ENCODE peak calls at places on chromosomes 12 and 14, in four cellular contexts. F is GM12878, O is HepG2, B is H1. G is an unnamed sample.
A peak's percentile ranks its signal among the peaks of the same experiment; 100 is the strongest.

GRCh38 chr12:47844264-47845020 is 24.7 kb upstream of the HDAC7 start:
- DNase-seq in F (no peak), O (no peak), B (no peak), G (no peak)

GRCh38 chr12:107251288-107251687 is 157.9 kb upstream of the CRY1 start:
- DNase-seq in F (no peak), O (no peak), B (no peak), G (no peak)

GRCh38 chr12:94152292-94153083 is 4.1 kb downstream of the PLXNC1 start:
- DNase-seq in F (no peak), O (peak; percentile 61), B (no peak), G (no peak)

GRCh38 chr12:89064151-89064550 is 288.1 kb downstream of the DUSP6 start:
- DNase-seq in F (no peak), O (no peak), B (no peak), G (no peak)

GRCh38 chr14:99829450-99829849 is 36.2 kb downstream of the EML1 start:
- DNase-seq in F (no peak), O (no peak), B (no peak), G (no peak)

GRCh38 chr12:89319606-89320005 is 32.7 kb downstream of the DUSP6 start:
- DNase-seq in F (no peak), O (no peak), B (no peak), G (no peak)

GRCh38 chr14:51095854-51096823 is 1.2 kb upstream of the TRIM9 start:
- DNase-seq in F (no peak), O (no peak), B (no peak), G (no peak)

GRCh38 chr12:91105807-91106206 is 5.5 kb downstream of the LUM start:
- DNase-seq in F (no peak), O (no peak), B (no peak), G (no peak)

GRCh38 chr14:74577247-74577947 is 34.6 kb downstream of the LTBP2 start:
- DNase-seq in F (no peak), O (no peak), B (no peak), G (no peak)

GRCh38 chr12:107007421-107007820 is 20.5 kb upstream of the MTERF2 start:
- DNase-seq in F (no peak), O (no peak), B (no peak), G (no peak)

GRCh38 chr14:88189040-88189839 is 133.8 kb downstream of the KCNK10 start:
- DNase-seq in F (peak; percentile 25), O (peak; percentile 81), B (no peak), G (peak; percentile 81)
- H3K4me3 ChIP-seq in F (no peak overlapping the region), O (peak overlapping the region; percentile 61), B (peak overlapping the region; percentile 41), G (no peak overlapping the region)

GRCh38 chr12:53975019-53975815 is 463 bp upstream of the HOTAIR start:
- DNase-seq in F (no peak), O (no peak), B (no peak), G (no peak)

GRCh38 chr12:53976823-53977595 is 2.3 kb upstream of the HOTAIR start:
- DNase-seq in F (no peak), O (no peak), B (no peak), G (no peak)

GRCh38 chr12:53977596-53978464 is 3.1 kb upstream of the HOTAIR start:
- DNase-seq in F (no peak), O (no peak), B (no peak), G (no peak)

GRCh38 chr12:53975816-53976152 is 1.0 kb upstream of the HOTAIR start:
- DNase-seq in F (no peak), O (no peak), B (no peak), G (no peak)

GRCh38 chr12:53976172-53976822 is 1.5 kb upstream of the HOTAIR start:
- DNase-seq in F (no peak), O (no peak), B (no peak), G (no peak)
- H3K27me3 ChIP-seq in F (peaks cover 34% of the 10 kb centered on the region), O (peaks cover 6% of the 10 kb centered on the region), B (peaks cover 99% of the 10 kb centered on the region), G (peaks cover 100% of the 10 kb centered on the region)

GRCh38 chr12:46494424-46494823 is 121.9 kb upstream of the SLC38A2 start:
- DNase-seq in F (no peak), O (peak; percentile 88), B (peak; percentile 25), G (peak; percentile 56)
- TF ChIP-seq SUZ12 in F (no peak), O (no peak), B (no peak), G (no peak)

GRCh38 chr14:94594441-94594840 is 13.2 kb downstream of the SERPINA5 start:
- DNase-seq in F (no peak), O (no peak), B (no peak), G (no peak)
- H3K4me3 ChIP-seq in F (no peak overlapping the region), O (peak overlapping the region; percentile 54), B (no peak overlapping the region), G (no peak overlapping the region)

DNA sequence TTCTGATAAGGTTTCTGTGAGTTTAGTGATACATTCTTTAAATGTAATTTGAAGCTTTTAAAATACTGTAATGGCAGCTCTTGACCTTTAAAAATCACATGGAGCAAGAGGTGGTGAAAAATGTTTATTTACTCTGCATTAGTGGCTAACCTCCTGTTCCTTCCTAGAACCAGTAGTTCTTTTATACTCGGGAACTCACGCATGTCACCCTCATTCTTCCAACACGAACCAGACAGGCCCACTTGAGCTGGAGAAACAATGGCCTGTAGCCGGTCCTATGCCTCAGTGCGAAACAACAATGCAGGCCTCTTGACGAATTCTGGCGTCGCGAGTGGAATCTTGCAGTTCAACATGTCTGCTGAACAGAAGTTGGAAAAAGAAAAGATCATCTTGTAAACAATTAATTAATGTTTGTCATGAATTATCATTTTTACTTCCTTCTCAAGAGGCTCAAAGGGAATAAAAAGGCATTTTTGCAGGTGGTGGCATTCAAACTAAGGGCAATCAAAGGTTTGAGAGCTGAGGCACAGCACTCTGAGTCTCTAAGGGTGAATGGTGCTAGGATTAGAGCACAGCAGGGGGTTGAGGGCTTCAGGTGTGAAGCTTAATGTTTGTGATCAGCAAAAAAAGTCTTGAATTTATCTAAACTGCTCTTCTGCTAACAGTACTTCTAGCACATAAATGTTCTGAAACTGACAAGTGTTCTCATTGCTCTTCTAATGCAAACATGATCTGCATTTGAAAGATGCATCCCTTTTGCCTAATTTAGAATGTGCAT is 51.3 kb downstream of the MBIP start:
- DNase-seq in F (no peak), O (no peak), B (no peak), G (peak; percentile 48)
- H3K27me3 ChIP-seq in F (no peaks in the 10 kb centered on the region), O (peaks cover 9% of the 10 kb centered on the region), B (peaks cover 3% of the 10 kb centered on the region), G (peaks cover 24% of the 10 kb centered on the region)

GRCh38 chr12:78062781-78063180 is 232.1 kb downstream of the NAV3 start:
- DNase-seq in F (no peak), O (peak; percentile 2), B (no peak), G (no peak)
- TF ChIP-seq SUZ12 in F (no peak), O (no peak), B (no peak), G (no peak)

DNA sequence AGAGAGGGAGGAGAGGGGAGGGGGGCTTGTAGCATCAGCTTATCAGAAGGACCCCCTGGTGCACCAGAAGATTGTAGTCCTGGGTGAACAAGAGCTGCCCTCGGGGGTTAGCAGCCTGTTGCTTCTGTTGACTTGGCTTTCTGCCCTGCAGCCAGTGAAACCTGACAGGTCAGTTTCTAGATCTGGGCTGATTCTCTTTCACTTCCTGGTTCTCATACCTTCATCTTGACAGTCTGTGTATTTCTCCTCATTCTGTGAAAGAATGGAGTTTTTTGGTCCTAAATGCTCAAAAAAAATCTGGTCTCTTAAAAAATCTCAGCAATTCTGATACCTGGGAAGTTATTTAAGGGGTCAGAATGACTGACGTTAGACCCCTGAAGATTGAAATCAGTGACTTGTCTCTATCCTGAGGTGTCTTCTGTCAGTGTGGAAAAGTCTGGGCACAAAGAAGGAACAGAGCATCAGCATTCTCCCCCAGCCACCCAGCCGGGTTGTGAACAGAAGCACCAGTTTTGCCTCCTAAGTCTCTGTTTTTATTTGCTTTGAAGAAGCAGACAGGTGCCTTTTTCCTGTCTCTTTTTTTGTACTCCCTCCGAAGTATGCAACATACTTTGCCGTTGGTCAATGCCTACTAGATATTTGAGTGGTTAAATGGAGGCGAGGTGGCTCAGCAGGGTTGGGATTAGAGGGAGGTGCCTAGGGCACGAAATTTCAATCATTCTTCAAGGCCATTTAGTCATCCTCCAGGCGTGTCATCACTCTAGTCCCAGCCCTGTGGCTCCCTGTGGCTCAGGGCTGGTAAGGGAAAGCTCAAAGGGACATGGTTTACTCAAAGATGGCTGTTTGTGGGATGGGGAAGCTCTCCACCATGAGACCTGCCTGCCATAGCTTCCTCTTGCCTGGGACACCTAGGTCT is 24.0 kb downstream of the TTC9 start:
- DNase-seq in F (peak; percentile 90), O (no peak), B (no peak), G (no peak)
- H3K4me3 ChIP-seq in F (peak overlapping the region; percentile 31), O (no peak overlapping the region), B (no peak overlapping the region), G (no peak overlapping the region)

DNA sequence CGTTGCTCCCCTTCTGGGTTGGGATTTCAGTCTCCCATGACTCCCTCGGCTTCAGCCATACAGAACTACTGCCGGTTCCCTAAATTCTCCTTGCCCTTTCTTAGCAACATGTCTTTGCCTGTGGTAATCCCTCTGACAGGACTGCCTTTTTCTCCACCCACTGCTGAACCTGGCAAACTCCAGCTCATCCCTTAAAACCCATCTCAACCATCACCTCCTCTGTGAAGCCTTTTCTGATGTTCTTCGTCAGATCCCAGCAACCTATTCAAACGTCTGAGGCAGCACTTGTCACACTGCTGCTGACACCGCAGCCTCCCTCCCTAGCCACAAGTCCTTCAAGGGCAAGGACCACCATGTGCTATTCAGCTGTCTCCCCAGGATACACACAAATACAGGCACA is 10.2 kb upstream of the SMUG1 start:
- DNase-seq in F (no peak), O (no peak), B (no peak), G (no peak)
- H3K27me3 ChIP-seq in F (no peaks in the 10 kb centered on the region), O (peaks cover 2% of the 10 kb centered on the region), B (peaks cover 30% of the 10 kb centered on the region), G (peaks cover 63% of the 10 kb centered on the region)

GRCh38 chr12:69988601-69989194 is 163.7 kb downstream of the MYRFL start:
- DNase-seq in F (no peak), O (no peak), B (no peak), G (no peak)
- TF ChIP-seq SUZ12 in F (no peak), O (no peak), B (no peak), G (no peak)

GRCh38 chr14:41641690-41642089 is 35.0 kb downstream of the LRFN5 start:
- DNase-seq in F (no peak), O (no peak), B (no peak), G (no peak)

GRCh38 chr14:41642402-41643195 is 35.9 kb downstream of the LRFN5 start:
- DNase-seq in F (no peak), O (no peak), B (peak; percentile 5), G (peak; percentile 11)

DNA sequence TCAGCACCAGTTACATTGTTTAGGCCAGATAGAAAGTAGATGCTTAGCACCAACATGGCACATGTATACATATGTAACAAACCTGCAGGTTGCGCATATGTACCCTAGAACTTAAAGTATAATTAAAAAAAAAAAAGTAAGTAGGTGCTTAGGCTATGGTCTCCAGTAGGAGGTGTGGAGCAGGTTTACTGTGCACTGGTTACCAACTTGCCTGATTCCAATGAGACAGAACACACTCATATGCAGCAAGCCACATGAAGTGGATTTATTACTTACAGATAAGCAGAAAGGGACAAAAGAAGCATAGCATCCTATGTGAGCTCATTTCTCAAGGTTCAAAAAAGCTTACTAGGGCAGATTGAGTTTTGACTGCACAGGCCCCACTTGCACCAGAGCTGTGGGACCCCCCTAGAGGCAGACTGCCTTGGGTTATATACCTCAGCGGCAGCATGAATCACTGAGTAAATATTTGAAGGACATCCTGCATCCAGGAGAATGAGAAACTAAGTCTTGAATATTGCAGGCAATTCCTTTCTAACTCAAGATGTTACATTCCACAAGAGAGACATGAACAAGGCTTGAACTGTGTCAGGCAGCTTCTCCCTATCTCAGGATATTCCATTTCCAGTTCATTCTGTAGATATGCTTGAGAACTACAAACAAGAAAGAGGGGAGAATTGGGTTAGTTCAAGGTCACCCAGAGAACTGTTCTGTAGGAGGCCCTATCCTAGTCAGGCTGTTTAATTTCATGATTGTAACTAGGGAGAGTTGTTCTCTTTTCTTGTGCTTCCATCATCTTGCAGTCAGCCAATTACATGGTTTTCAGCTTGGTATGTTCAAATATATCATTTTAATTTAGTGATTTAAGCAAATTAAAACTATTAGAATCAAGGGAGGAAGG is 30.1 kb downstream of the LRFN5 start:
- DNase-seq in F (no peak), O (peak; percentile 35), B (peak; percentile 17), G (no peak)
- H3K4me3 ChIP-seq in F (no peak overlapping the region), O (no peak overlapping the region), B (no peak overlapping the region), G (no peak overlapping the region)